ENCODE peak calls at places on chromosomes 5 and 9, in eight cellular contexts. V is HuH-7; G is NCI-H2081; F is CD4-positive, alpha-beta memory T cell; N is left colon; A is ovary; I is NCI-H748 treated with DMSO at 0.1 percent for 48 hours; X is GM20000. U is an unnamed sample.

GRCh38 chr9:19409406-19410194 is 791 bp downstream of the ACER2 start:
- DNase-seq in N (peak; percentile 36), G (peak; percentile 46), A (peak; percentile 35), F (no peak), X (peak; percentile 43), V (peak; percentile 34), I (peak; percentile 45), U (no peak)

GRCh38 chr5:132065351-132065937 is 5.0 kb downstream of the IL3 start:
- DNase-seq in I (peak; percentile 19), N (no peak), A (no peak), X (peak; percentile 71), V (peak; percentile 70), F (peak; percentile 48), G (peak; percentile 39), U (peak; percentile 47)

GRCh38 chr5:57447656-57448055 is 35.0 kb downstream of the ACTBL2 start:
- DNase-seq in V (no peak), X (no peak), N (no peak), F (no peak), G (no peak), I (no peak), A (no peak), U (no peak)

GRCh38 chr5:43428034-43428712 is 16.0 kb upstream of the CCL28 start:
- DNase-seq in G (no peak), F (no peak), N (no peak), I (no peak), X (no peak), V (no peak), A (no peak), U (no peak)

GRCh38 chr9:107615325-107615724 is 125.8 kb upstream of the KLF4 start:
- DNase-seq in V (no peak), G (no peak), N (no peak), X (no peak), F (no peak), A (no peak), I (no peak), U (no peak)

GRCh38 chr9:91676042-91676441 is 252.4 kb upstream of the NFIL3 start:
- DNase-seq in A (no peak), V (peak; percentile 27), I (no peak), G (no peak), N (no peak), X (no peak), F (no peak), U (no peak)

GRCh38 chr5:149948988-149949387 is 4.4 kb upstream of the PDE6A start:
- DNase-seq in F (no peak), X (no peak), A (no peak), N (no peak), G (no peak), V (no peak), I (no peak), U (no peak)

GRCh38 chr9:1007312-1007711 is 30.9 kb downstream of the DMRT3 start:
- DNase-seq in F (no peak), V (no peak), G (no peak), X (no peak), A (no peak), N (no peak), I (no peak), U (no peak)

GRCh38 chr5:68376931-68377330 is 161.4 kb downstream of the PIK3R1 start:
- DNase-seq in F (no peak), X (no peak), N (no peak), G (no peak), I (no peak), A (no peak), V (no peak), U (no peak)